ENCODE peak calls at places on chromosomes 6 and 20, in five cellular contexts. One of them, this sample, is unnamed.

GRCh38 chr20:4546786-4547185 is 174.9 kb upstream of the PRND start:
- DNase-seq in NCI-H1436: no peak
- DNase-seq in epithelial cell of esophagus: peak
- DNase-seq in NCI-H1092: no peak
- DNase-seq in naive B cell: no peak
- DNase-seq in this sample: no peak

GRCh38 chr20:51313275-51313898 is 229.1 kb downstream of the NFATC2 start:
- DNase-seq in NCI-H1436: no peak
- DNase-seq in epithelial cell of esophagus: peak
- DNase-seq in NCI-H1092: no peak
- DNase-seq in naive B cell: no peak
- DNase-seq in this sample: no peak

GRCh38 chr6:166996406-166996805 is 2.8 kb upstream of the CEP43 start:
- DNase-seq in NCI-H1436: no peak
- DNase-seq in epithelial cell of esophagus: peak
- DNase-seq in NCI-H1092: no peak
- DNase-seq in naive B cell: no peak
- DNase-seq in this sample: no peak

GRCh38 chr6:142842423-142843261 is 102.3 kb downstream of the HIVEP2 start:
- DNase-seq in NCI-H1436: no peak
- DNase-seq in epithelial cell of esophagus: peak
- DNase-seq in NCI-H1092: no peak
- DNase-seq in naive B cell: no peak
- DNase-seq in this sample: no peak

GRCh38 chr6:68054776-68055175 is 580.3 kb upstream of the ADGRB3 start:
- DNase-seq in NCI-H1436: no peak
- DNase-seq in epithelial cell of esophagus: no peak
- DNase-seq in NCI-H1092: no peak
- DNase-seq in naive B cell: no peak
- DNase-seq in this sample: no peak

GRCh38 chr6:113734886-113735481 is 122.2 kb upstream of the MARCKS start:
- DNase-seq in NCI-H1436: no peak
- DNase-seq in epithelial cell of esophagus: peak
- DNase-seq in NCI-H1092: no peak
- DNase-seq in naive B cell: no peak
- DNase-seq in this sample: no peak

GRCh38 chr20:13318871-13319521 is 97.9 kb downstream of the ISM1 start:
- DNase-seq in NCI-H1436: no peak
- DNase-seq in epithelial cell of esophagus: no peak
- DNase-seq in NCI-H1092: no peak
- DNase-seq in naive B cell: no peak
- DNase-seq in this sample: no peak

GRCh38 chr6:144171406-144171805 is 21.1 kb downstream of the STX11 start:
- DNase-seq in NCI-H1436: no peak
- DNase-seq in epithelial cell of esophagus: no peak
- DNase-seq in NCI-H1092: no peak
- DNase-seq in naive B cell: no peak
- DNase-seq in this sample: no peak

GRCh38 chr20:51384854-51385253 is 157.7 kb downstream of the NFATC2 start:
- DNase-seq in NCI-H1436: no peak
- DNase-seq in epithelial cell of esophagus: no peak
- DNase-seq in NCI-H1092: no peak
- DNase-seq in naive B cell: no peak
- DNase-seq in this sample: no peak

GRCh38 chr6:36082318-36082717 is 48.0 kb upstream of the MAPK13 start:
- DNase-seq in NCI-H1436: no peak
- DNase-seq in epithelial cell of esophagus: no peak
- DNase-seq in NCI-H1092: no peak
- DNase-seq in naive B cell: no peak
- DNase-seq in this sample: no peak

GRCh38 chr20:49704932-49705336 is 8.7 kb downstream of the B4GALT5 start:
- DNase-seq in NCI-H1436: no peak
- DNase-seq in epithelial cell of esophagus: no peak
- DNase-seq in NCI-H1092: no peak
- DNase-seq in naive B cell: no peak
- DNase-seq in this sample: no peak

GRCh38 chr6:23647045-23647444 is 479.0 kb upstream of the NRSN1 start:
- DNase-seq in NCI-H1436: no peak
- DNase-seq in epithelial cell of esophagus: no peak
- DNase-seq in NCI-H1092: no peak
- DNase-seq in naive B cell: no peak
- DNase-seq in this sample: no peak

GRCh38 chr6:132392792-132393191 is 8.5 kb downstream of the MOXD1 start:
- DNase-seq in NCI-H1436: no peak
- DNase-seq in epithelial cell of esophagus: peak
- DNase-seq in NCI-H1092: no peak
- DNase-seq in naive B cell: peak
- DNase-seq in this sample: no peak

GRCh38 chr20:16580127-16580526 is 6.9 kb upstream of the KIF16B start:
- DNase-seq in NCI-H1436: no peak
- DNase-seq in epithelial cell of esophagus: peak
- DNase-seq in NCI-H1092: peak
- DNase-seq in naive B cell: no peak
- DNase-seq in this sample: no peak

GRCh38 chr20:64253000-64253383 is 2.6 kb upstream of the PCMTD2 start:
- DNase-seq in NCI-H1436: no peak
- DNase-seq in epithelial cell of esophagus: no peak
- DNase-seq in NCI-H1092: no peak
- DNase-seq in naive B cell: no peak
- DNase-seq in this sample: no peak

GRCh38 chr20:5864873-5865582 is 85.3 kb downstream of the TRMT6 start:
- DNase-seq in NCI-H1436: no peak
- DNase-seq in epithelial cell of esophagus: peak
- DNase-seq in NCI-H1092: no peak
- DNase-seq in naive B cell: no peak
- DNase-seq in this sample: no peak

GRCh38 chr20:51574248-51575033 is 31.9 kb upstream of the NFATC2 start:
- DNase-seq in NCI-H1436: no peak
- DNase-seq in epithelial cell of esophagus: peak
- DNase-seq in NCI-H1092: no peak
- DNase-seq in naive B cell: no peak
- DNase-seq in this sample: no peak

GRCh38 chr20:32123088-32123487 is 13.6 kb downstream of the TM9SF4 start:
- DNase-seq in NCI-H1436: no peak
- DNase-seq in epithelial cell of esophagus: no peak
- DNase-seq in NCI-H1092: no peak
- DNase-seq in naive B cell: no peak
- DNase-seq in this sample: no peak

GRCh38 chr20:25007491-25008305 is 15.1 kb upstream of the APMAP start:
- DNase-seq in NCI-H1436: no peak
- DNase-seq in epithelial cell of esophagus: no peak
- DNase-seq in NCI-H1092: no peak
- DNase-seq in naive B cell: no peak
- DNase-seq in this sample: no peak

GRCh38 chr6:166618251-166618650 is 8.8 kb downstream of the RPS6KA2 start:
- DNase-seq in NCI-H1436: no peak
- DNase-seq in epithelial cell of esophagus: no peak
- DNase-seq in NCI-H1092: no peak
- DNase-seq in naive B cell: no peak
- DNase-seq in this sample: no peak

GRCh38 chr20:51687071-51687470 is 81.1 kb downstream of the ATP9A start:
- DNase-seq in NCI-H1436: no peak
- DNase-seq in epithelial cell of esophagus: peak
- DNase-seq in NCI-H1092: no peak
- DNase-seq in naive B cell: no peak
- DNase-seq in this sample: no peak

GRCh38 chr6:33888183-33888582 is 84.4 kb upstream of the MLN start:
- DNase-seq in NCI-H1436: no peak
- DNase-seq in epithelial cell of esophagus: no peak
- DNase-seq in NCI-H1092: no peak
- DNase-seq in naive B cell: no peak
- DNase-seq in this sample: no peak

GRCh38 chr6:145028144-145028818 is 707.0 kb downstream of the EPM2A start:
- DNase-seq in NCI-H1436: peak
- DNase-seq in epithelial cell of esophagus: peak
- DNase-seq in NCI-H1092: no peak
- DNase-seq in naive B cell: no peak
- DNase-seq in this sample: peak

GRCh38 chr20:25584905-25585704 is at the start of gene NINL:
- DNase-seq in NCI-H1436: peak
- DNase-seq in epithelial cell of esophagus: peak
- DNase-seq in NCI-H1092: peak
- DNase-seq in naive B cell: peak
- DNase-seq in this sample: peak

GRCh38 chr20:56628873-56629463 is at the start of gene TFAP2C:
- DNase-seq in NCI-H1436: no peak
- DNase-seq in epithelial cell of esophagus: peak
- DNase-seq in NCI-H1092: no peak
- DNase-seq in naive B cell: no peak
- DNase-seq in this sample: no peak

GRCh38 chr6:6193221-6193745 is 127.2 kb downstream of the F13A1 start:
- DNase-seq in NCI-H1436: no peak
- DNase-seq in epithelial cell of esophagus: no peak
- DNase-seq in NCI-H1092: no peak
- DNase-seq in naive B cell: no peak
- DNase-seq in this sample: no peak

GRCh38 chr20:32075534-32075933 is 23.5 kb downstream of the HCK start:
- DNase-seq in NCI-H1436: no peak
- DNase-seq in epithelial cell of esophagus: no peak
- DNase-seq in NCI-H1092: no peak
- DNase-seq in naive B cell: no peak
- DNase-seq in this sample: no peak

GRCh38 chr20:61537721-61538480 is 285.8 kb downstream of the CDH4 start:
- DNase-seq in NCI-H1436: no peak
- DNase-seq in epithelial cell of esophagus: no peak
- DNase-seq in NCI-H1092: no peak
- DNase-seq in naive B cell: no peak
- DNase-seq in this sample: no peak

GRCh38 chr20:36666181-36666740 is 20.3 kb upstream of the SLA2 start:
- DNase-seq in NCI-H1436: no peak
- DNase-seq in epithelial cell of esophagus: peak
- DNase-seq in NCI-H1092: no peak
- DNase-seq in naive B cell: peak
- DNase-seq in this sample: peak

GRCh38 chr6:11532097-11532496 is 5.5 kb upstream of the TMEM170B start:
- DNase-seq in NCI-H1436: no peak
- DNase-seq in epithelial cell of esophagus: no peak
- DNase-seq in NCI-H1092: no peak
- DNase-seq in naive B cell: no peak
- DNase-seq in this sample: no peak

GRCh38 chr6:66849843-66850242 is 1142.8 kb upstream of the EYS start:
- DNase-seq in NCI-H1436: no peak
- DNase-seq in epithelial cell of esophagus: no peak
- DNase-seq in NCI-H1092: no peak
- DNase-seq in naive B cell: no peak
- DNase-seq in this sample: no peak

GRCh38 chr20:52060794-52061714 is 130.5 kb downstream of the ZFP64 start:
- DNase-seq in NCI-H1436: no peak
- DNase-seq in epithelial cell of esophagus: peak
- DNase-seq in NCI-H1092: no peak
- DNase-seq in naive B cell: no peak
- DNase-seq in this sample: no peak

GRCh38 chr6:15993716-15994228 is 135.1 kb upstream of the MYLIP start:
- DNase-seq in NCI-H1436: no peak
- DNase-seq in epithelial cell of esophagus: no peak
- DNase-seq in NCI-H1092: no peak
- DNase-seq in naive B cell: no peak
- DNase-seq in this sample: no peak

GRCh38 chr6:113636357-113636824 is 220.8 kb upstream of the MARCKS start:
- DNase-seq in NCI-H1436: no peak
- DNase-seq in epithelial cell of esophagus: peak
- DNase-seq in NCI-H1092: no peak
- DNase-seq in naive B cell: no peak
- DNase-seq in this sample: no peak

GRCh38 chr20:58818585-58819285 is 32.0 kb downstream of the GNAS-AS1 start:
- DNase-seq in NCI-H1436: no peak
- DNase-seq in epithelial cell of esophagus: peak
- DNase-seq in NCI-H1092: no peak
- DNase-seq in naive B cell: no peak
- DNase-seq in this sample: no peak

GRCh38 chr6:81767163-81768000 is 14.9 kb upstream of the TENT5A start:
- DNase-seq in NCI-H1436: no peak
- DNase-seq in epithelial cell of esophagus: peak
- DNase-seq in NCI-H1092: no peak
- DNase-seq in naive B cell: no peak
- DNase-seq in this sample: no peak

GRCh38 chr20:79565-79964 is 7.9 kb upstream of the DEFB125 start:
- DNase-seq in NCI-H1436: no peak
- DNase-seq in epithelial cell of esophagus: no peak
- DNase-seq in NCI-H1092: no peak
- DNase-seq in naive B cell: no peak
- DNase-seq in this sample: no peak

This sample was measured in NCI-H2227 treated with DMSO at 0.1 percent for 48 hours.